ENCODE peak calls at places on chromosomes 13 and 19, in nine cellular contexts. N is uterus, W is natural killer cell, D is mesothelial cell of epicardium, U is pancreas, H is H1, C is suprapubic skin, P is upper lobe of left lung, L is fibroblast of villous mesenchyme. B is an unnamed sample.
A peak's percentile ranks its signal among the peaks of the same experiment; 100 is the strongest.

GRCh38 chr13:67061750-67062149 is 168.4 kb downstream of the PCDH9 start:
- DNase-seq in N (no peak), W (no peak), D (no peak), U (no peak), H (no peak), C (no peak), P (no peak), L (no peak), B (no peak)

GRCh38 chr19:57558525-57558924 is 1.1 kb downstream of the ZNF550 start:
- DNase-seq in N (no peak), W (no peak), D (no peak), U (no peak), H (no peak), C (no peak), P (no peak), L (peak; percentile 30), B (no peak)

GRCh38 chr19:18517606-18518005 is 4.3 kb downstream of the ELL start:
- DNase-seq in N (no peak), W (no peak), D (no peak), U (no peak), H (no peak), C (no peak), P (no peak), L (no peak), B (no peak)

GRCh38 chr19:28960986-28961705 is 251.8 kb downstream of the UQCRFS1 start:
- DNase-seq in N (no peak), W (no peak), D (no peak), U (no peak), H (no peak), C (no peak), P (no peak), L (no peak), B (no peak)

GRCh38 chr13:86082116-86082515 is 282.9 kb upstream of the SLITRK6 start:
- DNase-seq in N (no peak), W (no peak), D (no peak), U (no peak), H (no peak), C (no peak), P (no peak), L (no peak), B (no peak)

GRCh38 chr13:87821512-87821911 is 150.3 kb downstream of the SLITRK5 start:
- DNase-seq in N (no peak), W (no peak), D (no peak), U (no peak), H (no peak), C (no peak), P (no peak), L (no peak), B (no peak)

GRCh38 chr13:41610426-41610825 is 153.1 kb downstream of the RGCC start:
- DNase-seq in N (no peak), W (no peak), D (no peak), U (no peak), H (no peak), C (no peak), P (peak; percentile 57), L (peak; percentile 93), B (no peak)

GRCh38 chr19:48487944-48488343 is 18.8 kb downstream of the CYTH2 start:
- DNase-seq in N (no peak), W (no peak), D (no peak), U (no peak), H (no peak), C (no peak), P (peak; percentile 84), L (no peak), B (no peak)

GRCh38 chr13:70816853-70817252 is 708.6 kb upstream of the KLHL1 start:
- DNase-seq in N (no peak), W (no peak), D (no peak), U (no peak), H (no peak), C (no peak), P (no peak), L (no peak), B (no peak)

GRCh38 chr13:28679628-28680027 is 20.7 kb downstream of the POMP start:
- DNase-seq in N (no peak), W (no peak), D (no peak), U (no peak), H (no peak), C (no peak), P (no peak), L (peak; percentile 48), B (no peak)

GRCh38 chr13:46655727-46656180 is 102.8 kb downstream of the LRCH1 start:
- DNase-seq in N (no peak), W (no peak), D (no peak), U (no peak), H (no peak), C (no peak), P (no peak), L (no peak), B (no peak)

GRCh38 chr13:99414048-99414995 is 87.0 kb upstream of the TM9SF2 start:
- DNase-seq in N (no peak), W (no peak), D (no peak), U (no peak), H (no peak), C (peak; percentile 32), P (no peak), L (peak; percentile 11), B (no peak)

GRCh38 chr19:7705387-7706187 is 3.7 kb upstream of the FCER2 start:
- DNase-seq in N (no peak), W (peak; percentile 35), D (no peak), U (no peak), H (no peak), C (no peak), P (peak; percentile 78), L (no peak), B (no peak)

GRCh38 chr13:34435338-34435737 is 506.7 kb upstream of the NBEA start:
- DNase-seq in N (no peak), W (no peak), D (no peak), U (no peak), H (no peak), C (no peak), P (no peak), L (peak; percentile 40), B (no peak)

GRCh38 chr19:2478756-2479555 is 3.0 kb downstream of the GADD45B start:
- DNase-seq in N (peak; percentile 79), W (peak; percentile 66), D (no peak), U (peak; percentile 92), H (no peak), C (peak; percentile 90), P (peak; percentile 86), L (peak; percentile 82), B (no peak)

GRCh38 chr19:2477141-2477710 is 1.3 kb downstream of the GADD45B start:
- DNase-seq in N (peak; percentile 39), W (no peak), D (no peak), U (peak; percentile 90), H (no peak), C (no peak), P (peak; percentile 51), L (peak; percentile 39), B (no peak)

GRCh38 chr19:2479556-2480194 is 3.7 kb downstream of the GADD45B start:
- DNase-seq in N (no peak), W (no peak), D (no peak), U (no peak), H (no peak), C (no peak), P (no peak), L (no peak), B (no peak)

GRCh38 chr19:2477732-2478191 is 1.8 kb downstream of the GADD45B start:
- DNase-seq in N (peak; percentile 40), W (peak; percentile 44), D (no peak), U (peak; percentile 78), H (no peak), C (no peak), P (peak; percentile 60), L (peak; percentile 55), B (no peak)

DNA sequence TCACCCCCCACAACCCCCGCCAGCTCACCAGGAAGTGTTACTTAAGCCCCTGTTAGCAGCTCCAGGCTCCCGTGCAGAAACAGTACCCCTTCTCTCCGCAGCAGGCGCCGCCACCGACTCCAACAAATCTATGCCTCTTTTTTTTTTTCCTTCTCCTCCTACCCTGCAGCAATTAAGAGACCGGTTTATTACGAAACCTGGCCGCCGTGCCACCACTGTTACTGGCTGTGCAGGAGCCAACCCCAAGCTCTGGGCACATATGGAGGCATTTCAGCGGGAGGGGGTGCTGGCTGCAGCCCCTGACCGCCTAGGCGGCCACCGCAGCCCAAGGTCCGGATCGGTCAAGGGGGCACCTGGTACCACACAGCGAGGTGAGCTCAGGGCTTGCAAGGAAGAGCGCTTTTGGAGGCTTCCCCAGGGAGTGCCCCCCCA is 2.4 kb downstream of the GADD45B start:
- DNase-seq in N (peak; percentile 71), W (peak; percentile 49), D (no peak), U (peak; percentile 87), H (no peak), C (peak; percentile 89), P (peak; percentile 83), L (peak; percentile 83), B (no peak)
- TF ChIP-seq CTCF in N (peak; percentile 2), W (no peak), D (no peak), U (no peak), H (no peak), C (peak; percentile 43), P (peak; percentile 49), L (peak; percentile 19), B (peak; percentile 58)

GRCh38 chr19:56301152-56301551 is 13.5 kb downstream of the ZSCAN5A start:
- DNase-seq in N (no peak), W (no peak), D (no peak), U (no peak), H (no peak), C (no peak), P (no peak), L (peak; percentile 9), B (no peak)
- TF ChIP-seq CTCF in N (no peak), W (no peak), D (peak; percentile 35), U (no peak), H (no peak), C (no peak), P (no peak), L (peak; percentile 28), B (peak; percentile 41)

DNA sequence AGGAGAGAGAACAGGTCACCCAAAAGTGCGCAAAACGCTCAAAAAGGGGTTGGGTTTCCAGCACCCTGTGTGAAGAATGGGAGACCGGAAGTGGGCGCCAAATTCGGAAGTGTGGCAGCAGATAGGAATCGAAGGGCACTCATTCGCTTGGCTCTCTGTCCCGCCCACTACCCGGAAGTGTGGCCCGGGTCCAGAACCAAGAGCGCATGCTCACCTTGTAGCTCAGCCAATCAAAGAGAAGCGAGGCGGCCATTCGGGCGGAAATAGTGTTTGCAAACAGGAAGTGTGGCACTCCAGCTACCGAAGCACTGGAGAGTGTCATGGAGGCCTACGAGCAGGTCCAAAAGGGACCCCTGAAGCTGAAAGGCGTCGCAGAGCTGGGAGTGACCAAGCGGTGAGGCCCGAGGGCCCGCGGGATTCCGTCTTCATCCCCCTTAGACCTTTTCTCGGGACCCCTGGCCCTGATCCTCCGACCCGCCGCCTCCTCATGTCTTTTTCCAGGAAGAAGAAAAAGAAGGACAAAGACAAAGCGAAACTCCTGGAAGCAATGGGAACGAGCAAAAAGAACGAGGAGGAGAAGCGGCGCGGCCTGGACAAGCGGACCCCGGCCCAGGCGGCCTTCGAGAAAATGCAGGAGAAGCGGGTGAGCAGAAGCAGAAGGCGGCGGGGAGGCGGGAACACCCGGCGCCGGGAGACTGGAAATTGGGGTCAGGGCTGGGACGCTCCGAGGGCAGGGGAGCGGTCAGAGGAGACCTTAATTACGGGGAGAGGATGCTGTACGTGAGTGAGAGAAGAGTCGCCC is at the start of gene FAM32A:
- DNase-seq in N (peak; percentile 99), W (peak; percentile 97), D (peak; percentile 91), U (peak; percentile 100), H (peak; percentile 98), C (peak; percentile 100), P (peak; percentile 98), L (peak; percentile 99), B (peak; percentile 98)
- TF ChIP-seq CTCF in N (peak; percentile 42), W (no peak), D (no peak), U (no peak), H (peak; percentile 61), C (peak; percentile 37), P (peak; percentile 35), L (peak; percentile 40), B (peak; percentile 70)

GRCh38 chr13:51297556-51297955 is 41.9 kb upstream of the SERPINE3 start:
- DNase-seq in N (no peak), W (no peak), D (no peak), U (no peak), H (no peak), C (no peak), P (no peak), L (no peak), B (no peak)
- TF ChIP-seq CTCF in N (no peak), W (no peak), D (no peak), U (no peak), H (no peak), C (no peak), P (no peak), L (no peak), B (no peak)